ENCODE peak calls at places on chromosome 6, in six cellular contexts. D is SK-MEL-5; Z is activated T-helper 1 cell treated with anti-CD3 and anti-CD28 coated beads, Interleukin-12 subunit alpha, Interleukin-12 subunit beta, Interleukin-2, Interleukin-4 antibody, amounts not matched to agents 30 ng/mL and 10 ng/mL and 1 ng/mL, durations not matched to agents 14 hours and 24 hours and 36 hours; B is ovary; L is upper lobe of right lung; I is psoas muscle. M is an unnamed sample.

GRCh38 chr6:42326248-42326647 is 108.6 kb upstream of the MRPS10 start:
- DNase-seq in D (no peak), Z (no peak), B (no peak), L (no peak), I (no peak), M (no peak)

GRCh38 chr6:41226752-41227151 is 1.4 kb upstream of the TREML4 start:
- DNase-seq in D (no peak), Z (no peak), B (no peak), L (no peak), I (no peak), M (no peak)

GRCh38 chr6:7189101-7189721 is 81.5 kb downstream of the RREB1 start:
- DNase-seq in D (no peak), Z (no peak), B (no peak), L (no peak), I (no peak), M (no peak)

GRCh38 chr6:51626391-51626790 is 461.0 kb downstream of the PKHD1 start:
- DNase-seq in D (no peak), Z (no peak), B (no peak), L (no peak), I (no peak), M (no peak)

GRCh38 chr6:30272032-30272431 is 54.7 kb upstream of the TRIM39 start:
- DNase-seq in D (peak; percentile 4), Z (no peak), B (no peak), L (no peak), I (no peak), M (no peak)

GRCh38 chr6:150133686-150134085 is 9.2 kb upstream of the PPP1R14C start:
- DNase-seq in D (no peak), Z (no peak), B (no peak), L (no peak), I (no peak), M (no peak)

GRCh38 chr6:168093071-168093505 is 14.1 kb upstream of the FRMD1 start:
- DNase-seq in D (no peak), Z (no peak), B (no peak), L (no peak), I (peak; percentile 10), M (no peak)

GRCh38 chr6:12030993-12031550 is 19.0 kb downstream of the HIVEP1 start:
- DNase-seq in D (no peak), Z (no peak), B (no peak), L (no peak), I (no peak), M (no peak)

GRCh38 chr6:30450908-30451818 is 38.1 kb upstream of the HLA-E start:
- DNase-seq in D (no peak), Z (peak; percentile 65), B (no peak), L (peak; percentile 72), I (peak; percentile 44), M (peak; percentile 80)

M was measured in posterior cingulate gyrus.